ENCODE peak calls at places on chromosomes 2 and 18, in six cellular contexts. L is activated CD4-positive, alpha-beta T cell treated with anti-CD3 and anti-CD28 coated beads, Interleukin-2, amount 50 U/mL, for 1 hour; T is left ventricle myocardium inferior; P is activated naive CD8-positive, alpha-beta T cell treated with anti-CD3 and anti-CD28 coated beads, Interleukin-2, amount 50 U/mL, for 24 hours; A is NCI-H774; W is iris pigment epithelial cell. Q is an unnamed sample.

GRCh38 chr2:55949211-55949610 is 25.6 kb upstream of the EFEMP1 start:
- DNase-seq in T (no peak), A (no peak), W (no peak), L (no peak), P (no peak), Q (no peak)

GRCh38 chr2:227340106-227340505 is 15.1 kb downstream of the MFF start:
- DNase-seq in W (no peak), A (no peak), L (no peak), T (no peak), P (no peak), Q (no peak)

GRCh38 chr18:47912343-47912742 is 18.1 kb downstream of the SMAD2 start:
- DNase-seq in A (no peak), T (no peak), W (no peak), P (no peak), L (no peak), Q (no peak)

GRCh38 chr2:158034198-158034831 is 67.4 kb upstream of the UPP2 start:
- DNase-seq in P (no peak), W (peak; percentile 66), A (peak; percentile 44), T (no peak), L (no peak), Q (no peak)

GRCh38 chr2:120575966-120576365 is 159.7 kb upstream of the GLI2 start:
- DNase-seq in T (no peak), W (no peak), A (no peak), P (no peak), L (no peak), Q (no peak)

GRCh38 chr2:148020036-148020357 is 540 bp downstream of the ORC4 start:
- DNase-seq in W (no peak), L (no peak), T (no peak), A (no peak), P (no peak), Q (no peak)

GRCh38 chr2:70305531-70305930 is 3.7 kb upstream of the FAM136A start:
- DNase-seq in P (no peak), A (no peak), W (no peak), T (no peak), L (no peak), Q (no peak)

GRCh38 chr18:62425465-62426190 is 97.2 kb upstream of the ZCCHC2 start:
- DNase-seq in T (peak; percentile 44), W (peak; percentile 97), L (peak; percentile 23), P (peak; percentile 55), A (peak; percentile 85), Q (peak; percentile 34)

GRCh38 chr2:176110975-176111663 is 4.0 kb downstream of the HOXD11 start:
- DNase-seq in P (no peak), T (no peak), W (peak; percentile 34), A (no peak), L (no peak), Q (peak; percentile 29)

GRCh38 chr2:60794271-60794863 is 38.3 kb downstream of the PAPOLG start:
- DNase-seq in L (no peak), P (no peak), T (no peak), W (peak; percentile 21), A (peak; percentile 0), Q (no peak)

Q was measured in activated T-cell treated with anti-CD3 and anti-CD28 coated beads, Interleukin-2, amount 50 U/mL, for 24 hours.